ENCODE peak calls at places on chromosome 11, in seven cellular contexts. Y is fibroblast of the aortic adventitia, K is upper lobe of right lung, S is right lobe of liver, R is heart right ventricle, W is right atrium auricular region, B is esophagus muscularis mucosa. A is an unnamed sample.

GRCh38 chr11:2777871-2778629 is 78.3 kb upstream of the KCNQ1OT1 start:
- DNase-seq in Y (no peak), K (peak; percentile 64), S (peak; percentile 24), R (no peak), W (peak; percentile 53), B (peak; percentile 89), A (no peak)

GRCh38 chr11:47179655-47179991 is 2.9 kb upstream of the ARFGAP2 start:
- DNase-seq in Y (peak; percentile 46), K (no peak), S (no peak), R (no peak), W (no peak), B (no peak), A (peak; percentile 53)

GRCh38 chr11:111532365-111532709 is 8.2 kb upstream of the LAYN start:
- DNase-seq in Y (no peak), K (no peak), S (no peak), R (no peak), W (no peak), B (no peak), A (peak; percentile 61)

GRCh38 chr11:105935791-105936190 is 86.2 kb downstream of the MSANTD4 start:
- DNase-seq in Y (no peak), K (no peak), S (no peak), R (no peak), W (no peak), B (no peak), A (peak; percentile 83)

GRCh38 chr11:47272706-47273105 is 2.8 kb downstream of the MADD start:
- DNase-seq in Y (peak; percentile 43), K (no peak), S (no peak), R (no peak), W (no peak), B (no peak), A (no peak)

GRCh38 chr11:79262221-79262620 is 178.6 kb downstream of the TENM4 start:
- DNase-seq in Y (no peak), K (no peak), S (no peak), R (no peak), W (no peak), B (no peak), A (no peak)

GRCh38 chr11:20363500-20364411 is at the start of gene HTATIP2:
- DNase-seq in Y (peak; percentile 57), K (peak; percentile 89), S (peak; percentile 84), R (peak; percentile 75), W (peak; percentile 72), B (no peak), A (peak; percentile 66)

GRCh38 chr11:1121343-1122331 is 36.1 kb upstream of the MUC5AC start:
- DNase-seq in Y (peak; percentile 10), K (peak; percentile 61), S (no peak), R (no peak), W (no peak), B (no peak), A (no peak)

GRCh38 chr11:27367881-27368280 is 4.9 kb upstream of the CCDC34 start:
- DNase-seq in Y (no peak), K (no peak), S (no peak), R (no peak), W (no peak), B (no peak), A (no peak)

GRCh38 chr11:64996327-64996709 is 453 bp downstream of the BATF2 start:
- DNase-seq in Y (no peak), K (no peak), S (no peak), R (no peak), W (no peak), B (no peak), A (no peak)
- H3K4me3 ChIP-seq in Y (peak overlapping the region; percentile 55), K (peak overlapping the region; percentile 69), S (peak overlapping the region; percentile 58), R (peak overlapping the region; percentile 52), W (peak overlapping the region; percentile 27), B (peak overlapping the region; percentile 55), A (no peak overlapping the region)

GRCh38 chr11:93329936-93330445 is 551 bp upstream of the DEUP1 start:
- DNase-seq in Y (no peak), K (no peak), S (no peak), R (no peak), W (no peak), B (no peak), A (no peak)
- TF ChIP-seq CTCF in Y (no peak), K (no peak), S (no peak), R (no peak), W (no peak), B (no peak), A (no peak)

GRCh38 chr11:73645570-73645969 is 811 bp upstream of the PLEKHB1 start:
- DNase-seq in Y (no peak), K (no peak), S (no peak), R (no peak), W (no peak), B (no peak), A (no peak)

GRCh38 chr11:73647459-73648100 is 1.2 kb downstream of the PLEKHB1 start:
- DNase-seq in Y (peak; percentile 75), K (peak; percentile 96), S (peak; percentile 79), R (peak; percentile 89), W (peak; percentile 89), B (peak; percentile 96), A (peak; percentile 60)

GRCh38 chr11:73649206-73649605 is 2.8 kb downstream of the PLEKHB1 start:
- DNase-seq in Y (no peak), K (no peak), S (no peak), R (no peak), W (no peak), B (no peak), A (no peak)

GRCh38 chr11:73648629-73649046 is 2.3 kb downstream of the PLEKHB1 start:
- DNase-seq in Y (no peak), K (no peak), S (no peak), R (no peak), W (no peak), B (no peak), A (no peak)

GRCh38 chr11:73645972-73646631 is at the start of gene PLEKHB1:
- DNase-seq in Y (no peak), K (no peak), S (no peak), R (no peak), W (no peak), B (no peak), A (no peak)
- H3K4me3 ChIP-seq in Y (no peak within 1 kb of the TSS), K (peak within 1 kb of the TSS; percentile 39), S (no peak within 1 kb of the TSS), R (peak within 1 kb of the TSS; percentile 35), W (no peak within 1 kb of the TSS), B (peak within 1 kb of the TSS; percentile 56), A (no peak within 1 kb of the TSS)

GRCh38 chr11:7494086-7494775 is 8.9 kb downstream of the OLFML1 start:
- DNase-seq in Y (no peak), K (no peak), S (no peak), R (no peak), W (no peak), B (no peak), A (peak; percentile 90)

GRCh38 chr11:7490535-7490934 is 5.2 kb downstream of the OLFML1 start:
- DNase-seq in Y (peak; percentile 56), K (no peak), S (no peak), R (no peak), W (no peak), B (no peak), A (no peak)

GRCh38 chr11:7492253-7492652 is 6.9 kb downstream of the OLFML1 start:
- DNase-seq in Y (peak; percentile 46), K (no peak), S (no peak), R (no peak), W (no peak), B (no peak), A (no peak)

GRCh38 chr11:7495997-7496545 is 10.8 kb downstream of the OLFML1 start:
- DNase-seq in Y (no peak), K (no peak), S (no peak), R (no peak), W (no peak), B (no peak), A (peak; percentile 11)

DNA sequence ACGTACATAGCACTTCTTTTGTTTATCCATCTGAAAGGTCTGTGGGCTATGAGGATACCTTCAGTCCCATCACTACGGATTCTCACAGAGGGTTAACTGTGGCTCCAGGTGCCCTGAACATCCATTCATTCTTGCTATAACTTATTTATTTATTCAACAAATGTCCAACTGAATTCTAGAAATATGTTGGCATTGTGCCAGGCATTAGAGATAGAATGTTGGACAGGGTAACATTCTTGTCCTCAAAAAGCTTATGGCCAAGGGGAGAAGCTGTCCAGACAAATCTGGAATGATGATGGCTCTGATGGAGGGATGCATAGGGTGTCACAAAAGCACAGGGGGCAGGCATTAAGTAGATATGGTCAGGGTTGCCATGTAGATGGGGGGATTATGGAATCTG is 8.4 kb downstream of the OLFML1 start:
- DNase-seq in Y (no peak), K (no peak), S (no peak), R (no peak), W (no peak), B (no peak), A (no peak)
- TF ChIP-seq CTCF in Y (no peak), K (no peak), S (no peak), R (no peak), W (no peak), B (no peak), A (no peak)

GRCh38 chr11:116731821-116732739 is 40.7 kb downstream of the BUD13 start:
- DNase-seq in Y (no peak), K (peak; percentile 29), S (no peak), R (no peak), W (no peak), B (no peak), A (no peak)
- H3K4me3 ChIP-seq in Y (no peak overlapping the region), K (no peak overlapping the region), S (no peak overlapping the region), R (no peak overlapping the region), W (no peak overlapping the region), B (no peak overlapping the region), A (no peak overlapping the region)

GRCh38 chr11:132158696-132159095 is 788.3 kb downstream of the NTM start:
- DNase-seq in Y (no peak), K (no peak), S (no peak), R (no peak), W (no peak), B (no peak), A (peak; percentile 55)

GRCh38 chr11:132161538-132161937 is 791.1 kb downstream of the NTM start:
- DNase-seq in Y (no peak), K (no peak), S (no peak), R (no peak), W (no peak), B (no peak), A (no peak)

GRCh38 chr11:132158091-132158490 is 787.7 kb downstream of the NTM start:
- DNase-seq in Y (no peak), K (no peak), S (no peak), R (no peak), W (no peak), B (no peak), A (peak; percentile 73)
- TF ChIP-seq CTCF in Y (peak; percentile 30), K (peak; percentile 21), S (peak; percentile 22), R (no peak), W (no peak), B (no peak), A (peak; percentile 64)

DNA sequence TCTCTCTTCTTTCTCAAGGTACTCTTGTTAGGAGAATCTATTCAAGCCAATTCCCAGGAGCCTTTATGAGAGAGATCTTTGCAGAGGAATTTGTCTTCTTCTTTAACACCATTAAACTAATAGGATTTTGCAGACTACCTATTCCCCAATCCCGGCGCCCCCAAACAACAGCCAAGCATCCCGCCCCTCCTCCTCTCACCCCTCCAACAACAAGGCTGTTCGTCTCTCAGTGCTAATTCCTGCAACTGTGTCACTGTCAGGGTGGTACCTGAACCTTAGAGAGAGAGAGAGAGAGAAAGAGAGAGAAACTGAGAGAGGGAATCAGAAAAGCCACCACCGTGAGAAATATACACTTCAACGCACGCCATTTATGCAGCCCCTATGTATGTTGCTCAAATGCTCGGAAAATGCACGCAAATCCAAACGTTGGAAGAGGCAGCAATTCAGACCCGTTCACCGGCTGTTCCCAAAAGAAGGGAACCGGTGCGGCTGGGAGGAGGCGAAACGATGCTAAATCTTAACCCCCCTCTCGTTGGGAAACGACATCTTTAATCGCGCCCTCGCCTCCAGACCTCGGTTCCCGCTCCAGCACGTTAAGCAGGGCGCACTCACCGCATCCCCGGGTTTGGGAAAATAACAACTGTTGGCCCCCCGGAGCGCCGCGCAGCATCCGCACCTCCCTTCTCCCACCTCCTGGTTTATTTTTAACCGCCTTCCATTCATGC is 943 bp downstream of the KCNA4 start:
- DNase-seq in Y (no peak), K (no peak), S (no peak), R (no peak), W (no peak), B (no peak), A (no peak)
- H3K4me3 ChIP-seq in Y (no peak overlapping the region), K (peak overlapping the region; percentile 21), S (no peak overlapping the region), R (peak overlapping the region; percentile 57), W (peak overlapping the region; percentile 39), B (peak overlapping the region; percentile 56), A (no peak overlapping the region)